ENCODE peak calls at places on chromosomes 7 and 10, in ten cellular contexts. H is lung; G is Karpas-422; P is neural progenitor cell; C is BJ; X is CD8-positive, alpha-beta T cell; U is thyroid gland; E is upper lobe of left lung; J is vagina; M is heart left ventricle. R is an unnamed sample.

GRCh38 chr7:139034336-139034735 is 1.5 kb downstream of the ZC3HAV1L start:
- DNase-seq in H (no peak), G (no peak), P (no peak), C (no peak), X (no peak), U (no peak), E (no peak), J (no peak), M (no peak), R (no peak)

GRCh38 chr10:72954596-72955569 is at the start of gene PLA2G12B:
- DNase-seq in H (peak; percentile 79), G (no peak), P (peak; percentile 59), C (no peak), X (no peak), U (peak; percentile 47), E (no peak), J (no peak), M (no peak), R (no peak)

GRCh38 chr7:39509441-39509840 is 56.8 kb upstream of the YAE1 start:
- DNase-seq in H (no peak), G (no peak), P (no peak), C (no peak), X (no peak), U (no peak), E (no peak), J (no peak), M (no peak), R (no peak)

GRCh38 chr10:116756277-116756676 is 13.9 kb upstream of the HSPA12A start:
- DNase-seq in H (no peak), G (no peak), P (no peak), C (no peak), X (no peak), U (peak; percentile 75), E (peak; percentile 76), J (no peak), M (no peak), R (no peak)

GRCh38 chr7:93442478-93443224 is 131.9 kb downstream of the CALCR start:
- DNase-seq in H (peak; percentile 35), G (peak; percentile 79), P (peak; percentile 61), C (no peak), X (no peak), U (no peak), E (no peak), J (no peak), M (no peak), R (no peak)

GRCh38 chr7:90298145-90299038 is 22.7 kb downstream of the FAM237B start:
- DNase-seq in H (no peak), G (peak; percentile 59), P (peak; percentile 59), C (peak; percentile 11), X (no peak), U (no peak), E (no peak), J (no peak), M (no peak), R (no peak)

GRCh38 chr10:102819054-102819453 is 18.2 kb downstream of the CYP17A1 start:
- DNase-seq in H (no peak), G (no peak), P (no peak), C (no peak), X (no peak), U (peak; percentile 48), E (no peak), J (no peak), M (peak; percentile 50), R (peak; percentile 78)

GRCh38 chr10:74542077-74542476 is 284.3 kb upstream of the KAT6B start:
- DNase-seq in H (peak; percentile 34), G (no peak), P (no peak), C (peak; percentile 69), X (no peak), U (peak; percentile 20), E (no peak), J (no peak), M (no peak), R (peak; percentile 62)

GRCh38 chr10:69438531-69439349 is 12.5 kb upstream of the TSPAN15 start:
- DNase-seq in H (no peak), G (no peak), P (no peak), C (no peak), X (no peak), U (no peak), E (no peak), J (no peak), M (no peak), R (no peak)

GRCh38 chr10:128543186-128543585 is 417.0 kb upstream of the MKI67 start:
- DNase-seq in H (no peak), G (no peak), P (no peak), C (no peak), X (no peak), U (no peak), E (no peak), J (no peak), M (no peak), R (no peak)

GRCh38 chr10:128537888-128538287 is 411.7 kb upstream of the MKI67 start:
- DNase-seq in H (no peak), G (no peak), P (no peak), C (no peak), X (no peak), U (no peak), E (no peak), J (no peak), M (no peak), R (no peak)

GRCh38 chr10:128539784-128540759 is 413.8 kb upstream of the MKI67 start:
- DNase-seq in H (no peak), G (no peak), P (peak; percentile 47), C (no peak), X (no peak), U (peak; percentile 32), E (peak; percentile 72), J (no peak), M (no peak), R (no peak)

GRCh38 chr10:128542659-128543058 is 416.4 kb upstream of the MKI67 start:
- DNase-seq in H (no peak), G (no peak), P (no peak), C (no peak), X (no peak), U (no peak), E (no peak), J (no peak), M (no peak), R (no peak)

GRCh38 chr10:128540806-128541739 is 414.9 kb upstream of the MKI67 start:
- DNase-seq in H (no peak), G (no peak), P (peak; percentile 63), C (no peak), X (no peak), U (peak; percentile 10), E (peak; percentile 45), J (no peak), M (no peak), R (no peak)
- H3K27me3 ChIP-seq in H (peaks cover 13% of the 10 kb centered on the region), G (no peaks in the 10 kb centered on the region), P (peaks cover 59% of the 10 kb centered on the region), C (no peaks in the 10 kb centered on the region), X (peaks cover 8% of the 10 kb centered on the region), U (no peaks in the 10 kb centered on the region), E (peaks cover 14% of the 10 kb centered on the region), J (peaks cover 4% of the 10 kb centered on the region), M (peaks cover 37% of the 10 kb centered on the region), R (no peaks in the 10 kb centered on the region)

GRCh38 chr10:8055420-8056349 is 1.2 kb downstream of the GATA3 start:
- DNase-seq in H (no peak), G (no peak), P (no peak), C (no peak), X (no peak), U (peak; percentile 48), E (peak; percentile 87), J (no peak), M (no peak), R (no peak)
- H3K27me3 ChIP-seq in H (peaks cover 14% of the 10 kb centered on the region), G (no peaks in the 10 kb centered on the region), P (peaks cover 100% of the 10 kb centered on the region), C (peaks cover 25% of the 10 kb centered on the region), X (peaks cover 15% of the 10 kb centered on the region), U (peaks cover 21% of the 10 kb centered on the region), E (peaks cover 71% of the 10 kb centered on the region), J (peaks cover 16% of the 10 kb centered on the region), M (peaks cover 78% of the 10 kb centered on the region), R (peaks cover 35% of the 10 kb centered on the region)

GRCh38 chr10:121611431-121612159 is 13.4 kb upstream of the FGFR2 start:
- DNase-seq in H (no peak), G (no peak), P (no peak), C (no peak), X (no peak), U (no peak), E (no peak), J (no peak), M (no peak), R (no peak)
- H3K27me3 ChIP-seq in H (no peaks in the 10 kb centered on the region), G (no peaks in the 10 kb centered on the region), P (peaks cover 21% of the 10 kb centered on the region), C (no peaks in the 10 kb centered on the region), X (no peaks in the 10 kb centered on the region), U (no peaks in the 10 kb centered on the region), E (no peaks in the 10 kb centered on the region), J (no peaks in the 10 kb centered on the region), M (peaks cover 34% of the 10 kb centered on the region), R (no peaks in the 10 kb centered on the region)

GRCh38 chr10:22323538-22324305 is 2.8 kb downstream of the BMI1 start:
- DNase-seq in H (no peak), G (no peak), P (no peak), C (no peak), X (no peak), U (no peak), E (no peak), J (no peak), M (no peak), R (no peak)

GRCh38 chr10:22324893-22325271 is 4.0 kb downstream of the BMI1 start:
- DNase-seq in H (no peak), G (no peak), P (no peak), C (no peak), X (no peak), U (no peak), E (no peak), J (no peak), M (no peak), R (no peak)

GRCh38 chr10:22322663-22323160 is 1.8 kb downstream of the BMI1 start:
- DNase-seq in H (no peak), G (no peak), P (no peak), C (no peak), X (no peak), U (no peak), E (no peak), J (no peak), M (no peak), R (no peak)

GRCh38 chr10:22325272-22325947 is 4.5 kb downstream of the BMI1 start:
- DNase-seq in H (peak; percentile 63), G (peak; percentile 67), P (peak; percentile 94), C (no peak), X (peak; percentile 66), U (peak; percentile 69), E (peak; percentile 93), J (no peak), M (peak; percentile 80), R (peak; percentile 67)

DNA sequence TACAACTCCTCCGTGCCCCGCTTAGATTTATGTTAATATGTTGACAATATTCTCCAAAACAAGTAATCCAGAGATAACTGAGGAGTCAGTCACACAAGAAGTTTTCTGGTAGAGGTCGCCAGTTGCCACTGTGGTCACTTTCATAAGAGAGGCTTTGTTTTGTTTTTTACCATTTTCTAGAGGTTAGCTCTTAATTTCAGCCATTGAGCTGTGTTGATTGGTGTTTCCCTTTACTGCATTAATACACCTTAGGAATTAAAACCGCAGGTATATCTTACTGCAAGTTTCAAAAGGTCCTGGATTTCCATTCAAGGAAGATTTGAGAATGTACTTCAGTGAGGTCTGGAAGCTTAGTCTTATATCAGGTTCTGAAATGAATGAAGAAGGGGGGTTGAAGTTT is 3.5 kb downstream of the BMI1 start:
- DNase-seq in H (no peak), G (no peak), P (no peak), C (no peak), X (no peak), U (no peak), E (no peak), J (no peak), M (no peak), R (no peak)
- H3K27me3 ChIP-seq in H (no peaks in the 10 kb centered on the region), G (no peaks in the 10 kb centered on the region), P (peaks cover 80% of the 10 kb centered on the region), C (peaks cover 14% of the 10 kb centered on the region), X (peaks cover 30% of the 10 kb centered on the region), U (no peaks in the 10 kb centered on the region), E (peaks cover 3% of the 10 kb centered on the region), J (no peaks in the 10 kb centered on the region), M (peaks cover 14% of the 10 kb centered on the region), R (no peaks in the 10 kb centered on the region)

GRCh38 chr10:115638246-115638645 is 545.1 kb downstream of the ATRNL1 start:
- DNase-seq in H (no peak), G (no peak), P (no peak), C (no peak), X (no peak), U (no peak), E (no peak), J (no peak), M (no peak), R (no peak)
- H3K27me3 ChIP-seq in H (no peaks in the 10 kb centered on the region), G (no peaks in the 10 kb centered on the region), P (no peaks in the 10 kb centered on the region), C (no peaks in the 10 kb centered on the region), X (no peaks in the 10 kb centered on the region), U (no peaks in the 10 kb centered on the region), E (no peaks in the 10 kb centered on the region), J (no peaks in the 10 kb centered on the region), M (no peaks in the 10 kb centered on the region), R (no peaks in the 10 kb centered on the region)